ENCODE peak calls at places on chromosomes 3 and 15, in five cellular contexts. D is right cardiac atrium, U is mesendoderm, K is PC-3, I is body of pancreas. E is an unnamed sample.

GRCh38 chr15:49686626-49687025 is 65.8 kb downstream of the DTWD1 start:
- DNase-seq in D (no peak), K (peak), I (no peak), U (no peak), E (no peak)

GRCh38 chr3:50532062-50532705 is 28.8 kb upstream of the CACNA2D2 start:
- DNase-seq in D (no peak), K (no peak), U (no peak), I (no peak), E (no peak)

GRCh38 chr3:164064298-164064697 is 1014.0 kb downstream of the SI start:
- DNase-seq in U (no peak), K (no peak), I (no peak), D (no peak), E (no peak)

GRCh38 chr3:116340680-116341216 is 104.5 kb downstream of the LSAMP start:
- DNase-seq in U (no peak), K (no peak), D (no peak), I (no peak), E (no peak)

GRCh38 chr15:39998511-39998910 is 40.5 kb downstream of the SRP14 start:
- DNase-seq in K (no peak), U (no peak), I (no peak), D (no peak), E (no peak)

GRCh38 chr3:90092994-90093393 is 985.6 kb downstream of the EPHA3 start:
- DNase-seq in K (peak), D (no peak), U (peak), I (no peak), E (no peak)

GRCh38 chr3:151896662-151897012 is 23.2 kb downstream of the SUCNR1 start:
- DNase-seq in U (no peak), I (no peak), D (no peak), K (peak), E (no peak)

GRCh38 chr3:73759290-73759689 is 134.5 kb upstream of the PDZRN3 start:
- DNase-seq in D (no peak), U (no peak), K (no peak), I (no peak), E (no peak)

GRCh38 chr3:128572644-128573105 is 77.9 kb downstream of the RPN1 start:
- DNase-seq in K (peak), U (peak), D (no peak), I (no peak), E (no peak)

GRCh38 chr3:50592568-50592967 is 19.0 kb downstream of the CISH start:
- DNase-seq in K (no peak), U (no peak), I (no peak), D (peak), E (no peak)

GRCh38 chr3:2099779-2100191 is 1.1 kb downstream of the CNTN4 start:
- DNase-seq in U (peak), D (no peak), K (no peak), I (peak), E (peak)

GRCh38 chr3:80771085-80771484 is 990.4 kb downstream of the GBE1 start:
- DNase-seq in U (no peak), K (peak), I (no peak), D (no peak), E (no peak)

GRCh38 chr3:60445416-60445815 is 805.8 kb downstream of the FHIT start:
- DNase-seq in I (no peak), U (peak), D (no peak), K (no peak), E (no peak)

GRCh38 chr3:50575372-50575771 is 6.0 kb downstream of the HEMK1 start:
- DNase-seq in K (no peak), I (no peak), U (no peak), D (peak), E (no peak)

GRCh38 chr3:23762214-23763039 is 43.3 kb upstream of the UBE2E1 start:
- DNase-seq in D (no peak), K (no peak), I (no peak), U (no peak), E (no peak)

GRCh38 chr3:172585954-172586353 is 62.7 kb upstream of the TNFSF10 start:
- DNase-seq in U (no peak), D (no peak), I (no peak), K (no peak), E (no peak)

GRCh38 chr3:64805248-64805647 is 117.4 kb upstream of the ADAMTS9 start:
- DNase-seq in I (no peak), K (no peak), D (no peak), U (no peak), E (no peak)

GRCh38 chr15:80485370-80486164 is 81.4 kb downstream of the ARNT2 start:
- DNase-seq in K (no peak), U (no peak), I (no peak), D (no peak), E (no peak)

GRCh38 chr15:41304149-41304548 is 28.2 kb downstream of the OIP5 start:
- DNase-seq in D (no peak), I (no peak), K (no peak), U (no peak), E (no peak)

GRCh38 chr3:174498638-174499037 is 360.5 kb upstream of the NAALADL2 start:
- DNase-seq in U (no peak), D (no peak), K (no peak), I (no peak), E (no peak)

GRCh38 chr15:81480645-81481053 is 106.6 kb upstream of the TMC3 start:
- DNase-seq in D (no peak), I (peak), U (peak), K (peak), E (no peak)

GRCh38 chr3:64806668-64807067 is 118.9 kb upstream of the ADAMTS9 start:
- DNase-seq in K (no peak), I (no peak), D (no peak), U (no peak), E (no peak)

GRCh38 chr3:159786489-159787181 is 202.0 kb upstream of the IL12A start:
- DNase-seq in K (no peak), U (no peak), I (no peak), D (no peak), E (no peak)

GRCh38 chr3:98199020-98199419 is 32.5 kb downstream of the OR5H15 start:
- DNase-seq in K (peak), U (peak), I (no peak), D (no peak), E (no peak)

GRCh38 chr15:87155771-87156170 is 1076.1 kb downstream of the AGBL1 start:
- DNase-seq in U (no peak), I (no peak), K (no peak), D (no peak), E (no peak)

GRCh38 chr3:136250862-136251460 is 821 bp downstream of the PCCB start:
- DNase-seq in D (peak), I (peak), U (peak), K (peak), E (peak)

GRCh38 chr3:54897028-54897711 is 30.7 kb downstream of the LRTM1 start:
- DNase-seq in I (no peak), D (no peak), K (peak), U (no peak), E (no peak)

GRCh38 chr3:136186850-136187249 is 9.3 kb downstream of the MSL2 start:
- DNase-seq in I (no peak), U (no peak), D (no peak), K (no peak), E (no peak)

GRCh38 chr3:10512687-10513086 is 7.3 kb upstream of the ATP2B2 start:
- DNase-seq in D (no peak), U (no peak), I (no peak), K (no peak), E (peak)

GRCh38 chr15:72825831-72826230 is 42.3 kb upstream of the ADPGK start:
- DNase-seq in U (no peak), I (no peak), K (no peak), D (no peak), E (no peak)

GRCh38 chr15:66633346-66633745 is 67.5 kb upstream of the LCTL start:
- DNase-seq in I (no peak), K (no peak), U (no peak), D (peak), E (no peak)

GRCh38 chr3:72338942-72339749 is 509.1 kb downstream of the SHQ1 start:
- DNase-seq in I (peak), D (peak), K (peak), U (no peak), E (peak)

GRCh38 chr15:77487479-77487861 is 66.8 kb downstream of the HMG20A start:
- DNase-seq in K (no peak), D (no peak), I (no peak), U (no peak), E (no peak)

DNA sequence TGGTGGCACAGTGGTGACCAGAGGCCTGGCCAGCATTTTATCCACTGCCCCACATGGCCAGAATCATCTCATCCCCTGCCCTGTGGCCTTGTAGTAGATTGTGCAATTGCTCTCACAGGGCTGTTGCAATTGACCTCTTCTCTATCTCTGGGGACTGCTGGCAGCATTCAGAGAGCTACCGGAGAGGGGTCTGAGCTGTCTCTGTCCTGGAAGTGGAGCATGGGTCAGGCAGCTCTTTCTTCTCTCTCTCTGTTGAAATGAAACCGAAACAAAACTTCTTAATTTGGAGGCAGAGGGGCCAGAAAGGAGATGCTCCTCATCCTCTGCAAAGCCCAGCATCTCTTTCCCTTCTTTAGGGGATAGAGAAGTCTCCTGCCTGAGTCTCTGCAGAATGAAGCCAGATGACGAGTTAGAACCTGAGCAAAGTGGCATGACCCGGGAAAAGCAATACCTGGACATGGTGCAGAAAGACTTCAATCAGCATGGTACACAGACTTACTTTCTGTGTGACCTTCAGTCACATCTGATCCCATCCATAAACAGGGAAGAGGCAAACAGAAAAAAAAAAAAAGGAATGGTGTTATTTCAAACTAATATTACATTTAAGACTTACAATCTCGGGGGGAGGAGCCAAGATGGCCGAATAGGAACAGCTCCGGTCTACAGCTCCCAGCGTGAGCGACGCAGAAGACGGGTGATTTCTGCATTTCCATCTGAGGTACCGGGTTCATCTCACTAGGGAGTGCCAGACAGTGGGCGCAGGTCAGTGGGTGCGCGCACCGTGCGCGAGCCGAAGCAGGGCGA is 144.5 kb upstream of the BCL6 start:
- DNase-seq in I (peak), K (no peak), D (no peak), U (no peak), E (no peak)
- H3K4me3 ChIP-seq in I (no peak), K (no peak), D (no peak), U (no peak), E (no peak)

DNA sequence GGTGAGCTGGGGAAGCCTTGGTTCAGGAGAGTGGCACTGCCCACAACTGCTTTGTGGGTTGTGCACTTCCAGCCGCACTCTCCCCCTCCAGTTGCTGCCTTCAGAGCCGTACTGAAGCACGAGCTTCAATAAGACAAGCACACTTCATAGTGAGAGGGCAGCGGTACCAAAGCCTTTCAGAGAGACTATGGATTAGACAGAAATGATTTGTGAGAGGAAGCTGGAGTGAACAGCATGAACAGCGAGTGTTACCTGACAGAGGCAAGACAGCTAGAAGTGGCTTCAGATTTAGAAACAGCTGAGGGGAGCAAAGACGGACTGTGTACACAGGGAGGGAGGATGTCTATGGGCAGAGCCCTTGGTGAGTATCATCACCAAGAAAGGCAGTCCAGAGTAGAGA is 31.1 kb downstream of the HCLS1 start:
- DNase-seq in I (no peak), D (no peak), K (no peak), U (no peak), E (no peak)
- H3K27ac ChIP-seq in I (no peak), D (peak), K (no peak), U (no peak), E (no peak)

DNA sequence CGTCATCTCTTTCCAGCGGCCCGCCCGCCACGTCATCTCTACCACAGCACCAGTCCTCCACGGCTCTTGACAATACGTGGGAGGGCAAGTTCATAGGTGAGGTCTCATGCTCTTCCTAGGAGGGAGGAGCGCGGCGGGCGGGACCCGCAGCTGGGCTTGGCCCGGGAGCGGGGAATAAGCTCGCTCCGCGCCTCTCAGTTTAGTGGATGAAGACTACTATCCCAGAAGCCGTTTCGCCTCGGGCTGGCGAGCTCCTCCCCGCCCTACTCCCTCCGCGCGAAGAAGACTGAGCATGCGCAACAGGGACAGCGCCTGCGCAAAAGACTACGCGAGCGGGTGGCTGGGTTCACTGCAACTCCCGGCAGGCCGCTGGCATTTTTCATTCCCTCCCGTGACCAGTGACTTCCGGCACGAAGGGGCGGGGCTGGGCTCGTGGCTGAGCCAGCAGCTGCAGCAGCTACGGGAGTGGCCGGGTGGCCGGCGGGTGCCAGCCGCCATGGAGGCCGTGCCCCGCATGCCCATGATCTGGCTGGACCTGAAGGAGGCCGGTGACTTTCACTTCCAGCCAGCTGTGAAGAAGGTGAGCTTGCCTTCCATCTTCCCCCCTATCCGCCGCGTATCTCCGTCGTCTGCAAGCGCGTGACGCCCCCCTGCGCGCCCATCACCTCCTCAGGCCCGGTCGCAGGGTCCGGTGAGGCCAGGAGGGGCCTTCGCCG is at the start of gene PTPN23:
- DNase-seq in I (peak), U (peak), K (peak), D (peak), E (peak)
- H3K4me3 ChIP-seq in I (peak), U (peak), K (peak), D (peak), E (peak)

DNA sequence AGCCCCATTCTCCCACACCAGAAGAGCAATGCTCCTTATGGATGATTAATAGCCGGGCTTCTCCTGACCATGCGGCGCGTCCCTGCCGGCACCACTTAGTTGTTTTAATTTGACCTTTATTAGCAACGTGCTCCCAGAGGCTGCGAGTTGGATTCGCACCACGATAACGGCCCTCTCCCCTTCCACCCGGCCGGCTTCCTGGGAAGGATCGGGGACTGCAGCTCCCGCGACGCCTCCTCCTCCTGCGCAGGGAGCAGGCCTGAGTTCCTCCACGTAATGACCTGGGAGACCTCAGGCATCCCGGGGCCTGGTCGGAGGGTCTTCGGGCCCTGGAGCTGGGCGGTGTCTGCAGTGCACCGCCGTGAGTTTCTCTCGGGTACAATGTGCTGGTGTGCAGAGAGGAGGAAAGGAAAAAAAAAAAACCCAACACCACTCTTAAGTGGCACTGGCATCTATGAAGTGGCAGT is 243.3 kb upstream of the TOPAZ1 start:
- DNase-seq in K (no peak), D (no peak), U (peak), I (no peak), E (no peak)
- H3K27ac ChIP-seq in K (no peak), D (no peak), U (no peak), I (no peak), E (no peak)

DNA sequence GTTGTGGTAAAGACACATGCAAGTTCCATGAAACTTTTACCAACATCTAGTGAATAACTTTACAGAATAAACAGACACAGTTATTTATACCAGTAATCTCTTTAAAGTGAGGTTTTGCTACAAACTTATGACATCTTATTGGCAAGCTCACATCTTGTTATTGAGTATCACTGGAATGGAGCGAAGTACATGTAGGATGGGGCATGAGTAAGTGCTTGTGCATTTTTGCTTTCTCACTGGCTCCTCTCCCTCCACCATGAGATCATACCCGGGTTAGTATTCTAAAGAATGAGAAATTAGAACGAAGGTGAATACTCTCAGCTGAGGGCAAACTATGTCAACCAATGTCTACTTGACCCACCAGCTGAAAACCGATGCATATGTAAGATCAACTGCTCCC is 193.3 kb upstream of the ZNF717 start:
- DNase-seq in K (peak), D (no peak), I (no peak), U (no peak), E (no peak)
- H3K4me3 ChIP-seq in K (no peak), D (no peak), I (no peak), U (no peak), E (no peak)

GRCh38 chr3:40309439-40309924 is at the start of gene EIF1B:
- DNase-seq in D (peak), I (peak), U (peak), K (peak), E (peak)

GRCh38 chr3:40312661-40313226 is 3.2 kb downstream of the EIF1B start:
- DNase-seq in D (no peak), K (no peak), I (no peak), U (no peak), E (no peak)

GRCh38 chr3:40309925-40310635 is 573 bp downstream of the EIF1B start:
- DNase-seq in U (peak), K (peak), I (peak), D (no peak), E (peak)

GRCh38 chr3:40308725-40309438 is 625 bp upstream of the EIF1B start:
- DNase-seq in K (no peak), U (no peak), D (no peak), I (no peak), E (no peak)

GRCh38 chr3:40310690-40311089 is 1.2 kb downstream of the EIF1B start:
- DNase-seq in U (no peak), D (no peak), K (no peak), I (no peak), E (no peak)
- H3K27ac ChIP-seq in U (no peak), D (peak), K (no peak), I (peak), E (no peak)

DNA sequence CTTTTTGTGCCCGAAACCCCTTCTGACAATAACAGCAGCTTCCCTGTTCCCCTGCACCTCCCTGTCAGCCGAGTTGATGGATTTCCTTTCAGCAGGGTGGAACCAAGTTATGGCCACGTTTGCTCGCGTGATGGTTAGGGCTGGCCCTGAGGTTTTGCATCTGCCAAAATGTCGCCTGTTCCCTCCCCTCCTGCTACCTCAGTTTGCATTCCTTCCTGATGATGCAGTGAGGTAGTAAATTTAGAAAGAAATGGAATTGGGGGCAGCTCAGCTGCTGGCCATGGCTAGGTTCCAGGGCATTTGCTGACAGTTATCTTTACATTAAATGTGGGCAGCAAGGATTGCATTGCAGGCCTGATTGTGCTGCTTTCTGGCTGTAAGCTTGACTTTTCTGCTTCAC is 13.2 kb downstream of the LIMD1 start:
- DNase-seq in U (peak), I (no peak), K (peak), D (no peak), E (no peak)
- H3K4me3 ChIP-seq in U (no peak), I (no peak), K (peak), D (no peak), E (no peak)

GRCh38 chr3:5767304-5767703 is 579.8 kb downstream of the EDEM1 start:
- DNase-seq in U (no peak), K (no peak), D (no peak), I (no peak), E (no peak)

GRCh38 chr3:5768546-5768945 is 581.0 kb downstream of the EDEM1 start:
- DNase-seq in K (no peak), U (no peak), I (no peak), D (no peak), E (no peak)

GRCh38 chr3:5762506-5762905 is 575.0 kb downstream of the EDEM1 start:
- DNase-seq in K (no peak), D (no peak), U (no peak), I (no peak), E (no peak)

GRCh38 chr3:5769825-5770224 is 582.3 kb downstream of the EDEM1 start:
- DNase-seq in U (peak), I (no peak), K (no peak), D (no peak), E (no peak)

GRCh38 chr3:5766848-5767247 is 579.3 kb downstream of the EDEM1 start:
- DNase-seq in I (no peak), K (no peak), U (no peak), D (no peak), E (no peak)
- H3K27ac ChIP-seq in I (no peak), K (no peak), U (no peak), D (no peak), E (no peak)

E was measured in aorta.